ENCODE peak calls at places on chromosomes 13 and 19, in five cellular contexts. X is mesenchymal stem cell, G is IMR-90, N is H1, F is trophoblast cell. I is an unnamed sample.
A peak's percentile ranks its signal among the peaks of the same experiment; 100 is the strongest.

GRCh38 chr19:40759352-40759751 is 8.3 kb downstream of the SNRPA start:
- DNase-seq in N (no peak), X (no peak), F (no peak), G (no peak), I (no peak)

GRCh38 chr13:21231426-21231945 is 55.0 kb downstream of the MRPL57 start:
- DNase-seq in F (peak; percentile 90), G (no peak), N (no peak), X (no peak), I (no peak)

GRCh38 chr19:9498183-9498902 is at the start of gene ZNF560:
- DNase-seq in G (peak; percentile 12), X (no peak), N (peak; percentile 49), F (no peak), I (no peak)

GRCh38 chr19:18741566-18742121 is 49.5 kb downstream of the COMP start:
- DNase-seq in G (no peak), X (peak; percentile 20), N (no peak), F (no peak), I (no peak)

GRCh38 chr13:111895896-111896821 is 170.8 kb upstream of the SOX1 start:
- DNase-seq in G (no peak), X (no peak), F (no peak), N (peak; percentile 45), I (no peak)

GRCh38 chr19:40219721-40220276 is 1.6 kb upstream of the TTC9B start:
- DNase-seq in X (peak; percentile 87), N (no peak), G (peak; percentile 76), F (peak; percentile 37), I (no peak)

GRCh38 chr13:39038569-39038898 is 278 bp downstream of the NHLRC3 start:
- DNase-seq in X (peak; percentile 47), N (no peak), G (no peak), F (peak; percentile 66), I (no peak)

GRCh38 chr19:3695986-3696659 is 4.1 kb downstream of the PIP5K1C start:
- DNase-seq in X (no peak), N (no peak), F (no peak), G (no peak), I (no peak)

GRCh38 chr13:60001892-60002291 is 161.8 kb downstream of the DIAPH3 start:
- DNase-seq in N (no peak), F (no peak), G (no peak), X (no peak), I (no peak)

GRCh38 chr19:9966448-9966847 is 30.1 kb upstream of the OLFM2 start:
- DNase-seq in G (no peak), F (no peak), X (no peak), N (peak; percentile 83), I (no peak)

GRCh38 chr19:29696045-29696682 is 18.9 kb downstream of the C19orf12 start:
- DNase-seq in G (no peak), N (no peak), X (no peak), F (no peak), I (no peak)

GRCh38 chr19:4066682-4067395 is at the start of gene ZBTB7A:
- DNase-seq in G (peak; percentile 61), X (peak; percentile 79), F (peak; percentile 83), N (no peak), I (no peak)

GRCh38 chr13:79289557-79289956 is 116.5 kb downstream of the RBM26 start:
- DNase-seq in G (no peak), X (no peak), F (no peak), N (no peak), I (no peak)

GRCh38 chr19:17424743-17425365 is 5.0 kb downstream of the MVB12A start:
- DNase-seq in G (peak; percentile 23), N (peak; percentile 91), X (peak; percentile 66), F (peak; percentile 57), I (peak; percentile 76)

GRCh38 chr13:63124863-63125262 is 1709.2 kb upstream of the PCDH20 start:
- DNase-seq in X (peak; percentile 31), F (peak; percentile 45), N (no peak), G (peak; percentile 60), I (no peak)

GRCh38 chr19:3803114-3803888 is 17.1 kb upstream of the MATK start:
- DNase-seq in N (no peak), G (no peak), X (no peak), F (no peak), I (no peak)

GRCh38 chr13:102195566-102196462 is 206.0 kb downstream of the FGF14 start:
- DNase-seq in N (no peak), F (no peak), G (peak; percentile 47), X (peak; percentile 62), I (no peak)

GRCh38 chr19:45177817-45178261 is at the start of gene TRAPPC6A:
- DNase-seq in X (peak; percentile 89), G (peak; percentile 70), N (no peak), F (peak; percentile 93), I (no peak)

GRCh38 chr13:63209330-63210017 is 1793.8 kb upstream of the PCDH20 start:
- DNase-seq in X (peak; percentile 43), G (peak; percentile 65), F (peak; percentile 33), N (no peak), I (no peak)

GRCh38 chr19:4970558-4971423 is 1.9 kb downstream of the KDM4B start:
- DNase-seq in F (peak; percentile 57), N (no peak), G (no peak), X (peak; percentile 71), I (peak; percentile 21)

GRCh38 chr19:28884786-28885476 is 328.0 kb downstream of the UQCRFS1 start:
- DNase-seq in X (no peak), G (no peak), N (no peak), F (no peak), I (no peak)

DNA sequence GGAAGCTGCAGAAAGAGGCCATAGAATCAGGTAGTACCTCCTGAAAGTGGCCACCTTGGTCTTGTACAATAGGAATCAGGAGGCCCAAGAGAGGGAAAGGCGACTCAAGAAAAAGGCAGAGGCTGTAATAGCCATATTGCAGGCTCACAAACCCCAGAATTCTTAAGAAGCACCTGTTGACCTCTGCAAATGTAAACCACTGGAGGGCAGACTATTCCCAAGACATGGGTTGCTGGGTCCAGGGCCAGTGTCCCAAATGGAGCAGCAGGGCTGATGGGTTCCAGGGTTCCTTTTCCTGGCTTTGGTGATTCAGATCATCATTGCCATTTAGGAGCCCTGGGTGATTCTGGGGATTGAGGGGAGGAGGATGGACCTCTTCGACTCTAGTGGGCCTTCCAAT is 167.6 kb downstream of the B3GLCT start:
- DNase-seq in F (no peak), X (no peak), N (no peak), G (no peak), I (no peak)
- H3K4me3 ChIP-seq in F (no peak overlapping the region), X (no peak overlapping the region), N (no peak overlapping the region), G (no peak overlapping the region), I (no peak overlapping the region)

DNA sequence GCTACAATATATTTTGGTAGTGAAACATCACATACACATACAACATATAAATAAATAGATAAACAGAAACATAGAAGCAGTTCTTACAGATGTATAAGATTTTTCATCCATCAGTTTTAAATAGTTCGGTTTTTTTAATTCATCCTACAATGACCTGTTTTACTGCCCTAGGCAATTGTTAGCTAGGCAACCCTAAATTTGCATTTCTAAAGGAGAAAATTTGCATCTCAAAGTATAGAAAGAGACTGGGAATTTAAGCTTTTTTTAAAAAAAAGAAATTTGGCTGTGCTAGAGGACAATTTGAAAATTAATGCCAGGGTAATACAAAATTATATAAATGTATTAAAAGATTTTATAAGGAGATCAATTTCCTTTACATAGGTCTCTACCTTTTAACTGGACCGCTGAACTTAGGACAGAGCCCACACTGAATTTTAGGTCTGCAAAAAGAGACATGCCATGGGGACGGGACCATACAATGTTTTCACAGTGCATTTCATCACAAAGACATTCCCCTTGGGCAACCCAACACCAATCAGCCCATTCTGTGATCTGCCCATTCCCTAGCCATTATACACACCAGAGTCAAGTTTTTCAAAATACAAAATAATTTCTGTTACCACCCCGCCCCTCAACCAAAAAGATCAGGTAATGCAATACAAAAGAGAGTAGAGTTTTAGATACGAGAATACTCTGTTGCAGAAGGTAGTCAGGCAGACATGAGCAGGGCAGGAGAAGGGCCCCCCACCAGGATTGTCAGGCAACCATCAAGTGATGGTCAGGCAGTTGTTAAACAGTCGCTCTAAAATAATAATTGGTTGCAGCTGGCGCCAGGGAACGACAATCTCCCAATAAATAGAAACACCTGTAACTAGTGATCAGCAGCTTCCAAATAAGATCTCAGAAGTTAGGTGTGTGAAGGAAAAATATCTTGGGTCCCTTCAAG is 299.8 kb upstream of the SGCG start:
- DNase-seq in X (no peak), N (no peak), F (no peak), G (no peak), I (no peak)
- H4K91ac ChIP-seq in X (no peak overlapping the region), N (no peak overlapping the region), F (no peak overlapping the region), G (no peak overlapping the region), I (no peak overlapping the region)

GRCh38 chr19:53782698-53783097 is 41.4 kb downstream of the NLRP12 start:
- DNase-seq in F (no peak), N (no peak), X (no peak), G (no peak), I (no peak)
- H3K4ac ChIP-seq in F (no peak overlapping the region), N (no peak overlapping the region), X (no peak overlapping the region), G (no peak overlapping the region), I (no peak overlapping the region)

GRCh38 chr19:34655651-34656050 is 21.3 kb downstream of the SCGB2B2 start:
- DNase-seq in F (no peak), X (no peak), N (no peak), G (no peak), I (no peak)
- H3K4me3 ChIP-seq in F (no peak overlapping the region), X (no peak overlapping the region), N (no peak overlapping the region), G (no peak overlapping the region), I (no peak overlapping the region)

GRCh38 chr13:54383604-54384003 is 1355.0 kb downstream of the OLFM4 start:
- DNase-seq in X (no peak), F (no peak), G (no peak), N (no peak), I (no peak)

GRCh38 chr13:54387607-54388006 is 1359.0 kb downstream of the OLFM4 start:
- DNase-seq in G (no peak), N (no peak), F (no peak), X (no peak), I (no peak)
- H4K91ac ChIP-seq in G (no peak overlapping the region), N (no peak overlapping the region), F (no peak overlapping the region), X (no peak overlapping the region), I (no peak overlapping the region)

DNA sequence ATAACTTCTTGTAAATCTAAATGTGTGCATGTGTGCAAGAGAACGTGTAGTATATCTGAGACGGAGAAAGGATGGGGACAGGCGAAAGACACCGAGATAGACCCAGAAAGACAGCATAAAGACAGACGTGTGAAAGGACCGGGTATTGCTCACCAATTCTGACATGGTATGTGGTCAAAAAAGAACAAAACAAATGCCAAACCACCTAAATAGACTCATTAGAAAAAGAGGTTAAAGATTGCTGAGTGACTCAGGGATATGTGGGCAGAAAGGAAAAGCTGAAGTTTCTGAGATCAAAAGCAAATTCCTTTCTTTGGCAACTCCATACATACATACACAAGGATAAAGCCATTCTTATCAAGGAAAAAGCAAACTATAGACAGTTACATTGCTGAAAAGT is 179.7 kb upstream of the TSC22D1 start:
- DNase-seq in G (peak; percentile 56), F (peak; percentile 32), N (no peak), X (peak; percentile 28), I (no peak)
- H3K4ac ChIP-seq in G (peak overlapping the region; percentile 39), F (no peak overlapping the region), N (no peak overlapping the region), X (no peak overlapping the region), I (no peak overlapping the region)

GRCh38 chr13:65472336-65472735 is 1757.8 kb downstream of the PCDH9 start:
- DNase-seq in X (peak; percentile 65), F (no peak), N (no peak), G (no peak), I (no peak)
- H3K4me3 ChIP-seq in X (no peak overlapping the region), F (no peak overlapping the region), N (no peak overlapping the region), G (no peak overlapping the region), I (no peak overlapping the region)

GRCh38 chr13:30373727-30374126 is 48.6 kb upstream of the UBE2L5 start:
- DNase-seq in N (no peak), X (no peak), G (no peak), F (no peak), I (no peak)
- H4K91ac ChIP-seq in N (no peak overlapping the region), X (no peak overlapping the region), G (peak overlapping the region; percentile 32), F (no peak overlapping the region), I (no peak overlapping the region)